ENCODE peak calls at places on chromosomes 2 and 18, in eight cellular contexts. J, N, G, K, X, D, W and Q are unnamed samples.

GRCh38 chr2:63814114-63814513 is 27.6 kb upstream of the UGP2 start:
- DNase-seq in J (no peak), N (peak; percentile 44), G (no peak), K (no peak), X (no peak), D (no peak), W (no peak), Q (no peak)

GRCh38 chr18:22846088-22846683 is 86.9 kb upstream of the RBBP8 start:
- DNase-seq in J (no peak), N (peak; percentile 25), G (no peak), K (no peak), X (no peak), D (peak; percentile 13), W (no peak), Q (no peak)

GRCh38 chr18:66795011-66795410 is 191.1 kb upstream of the CDH19 start:
- DNase-seq in J (no peak), N (no peak), G (no peak), K (no peak), X (no peak), D (no peak), W (no peak), Q (no peak)

GRCh38 chr2:54073796-54074195 is 41.6 kb upstream of the ACYP2 start:
- DNase-seq in J (no peak), N (peak; percentile 64), G (no peak), K (no peak), X (no peak), D (no peak), W (no peak), Q (no peak)

GRCh38 chr18:23138470-23138869 is 3.2 kb downstream of the CABLES1 start:
- DNase-seq in J (no peak), N (no peak), G (peak; percentile 48), K (no peak), X (no peak), D (no peak), W (peak; percentile 75), Q (no peak)

GRCh38 chr2:234932591-234933168 is 19.1 kb upstream of the SH3BP4 start:
- DNase-seq in J (no peak), N (no peak), G (no peak), K (no peak), X (no peak), D (peak; percentile 73), W (no peak), Q (no peak)

GRCh38 chr2:70907130-70907756 is 28.5 kb upstream of the ATP6V1B1 start:
- DNase-seq in J (peak; percentile 46), N (no peak), G (no peak), K (peak; percentile 60), X (no peak), D (peak; percentile 72), W (no peak), Q (peak; percentile 67)

GRCh38 chr18:68564961-68565360 is 149.9 kb downstream of the TMX3 start:
- DNase-seq in J (no peak), N (no peak), G (no peak), K (no peak), X (no peak), D (no peak), W (no peak), Q (no peak)

GRCh38 chr2:39266139-39266805 is 22.5 kb upstream of the CDKL4 start:
- DNase-seq in J (no peak), N (peak; percentile 36), G (no peak), K (no peak), X (no peak), D (no peak), W (no peak), Q (no peak)

GRCh38 chr2:20212871-20213503 is 11.9 kb downstream of the SDC1 start:
- DNase-seq in J (no peak), N (no peak), G (no peak), K (no peak), X (no peak), D (no peak), W (peak; percentile 89), Q (no peak)

GRCh38 chr2:20210462-20210861 is 14.5 kb downstream of the SDC1 start:
- DNase-seq in J (no peak), N (no peak), G (no peak), K (no peak), X (no peak), D (no peak), W (no peak), Q (no peak)

GRCh38 chr2:20211860-20212458 is 13.0 kb downstream of the SDC1 start:
- DNase-seq in J (no peak), N (no peak), G (no peak), K (no peak), X (no peak), D (no peak), W (no peak), Q (no peak)

GRCh38 chr2:20212459-20212870 is 12.5 kb downstream of the SDC1 start:
- DNase-seq in J (no peak), N (peak; percentile 51), G (no peak), K (no peak), X (no peak), D (no peak), W (peak; percentile 59), Q (no peak)

GRCh38 chr2:20211420-20211819 is 13.5 kb downstream of the SDC1 start:
- DNase-seq in J (no peak), N (no peak), G (no peak), K (no peak), X (no peak), D (no peak), W (peak; percentile 61), Q (no peak)
- H3K27ac ChIP-seq in J (no peak overlapping the region), N (no peak overlapping the region), G (no peak overlapping the region), K (no peak overlapping the region), X (no peak overlapping the region), D (no peak overlapping the region), W (peak overlapping the region; percentile 11), Q (no peak overlapping the region)

GRCh38 chr2:229445013-229445412 is 173.9 kb upstream of the PID1 start:
- DNase-seq in J (no peak), N (peak; percentile 92), G (peak; percentile 18), K (peak; percentile 93), X (peak; percentile 71), D (no peak), W (no peak), Q (peak; percentile 86)
- TF ChIP-seq CTCF in J (no peak), N (no peak), G (no peak), K (peak; percentile 6), X (no peak), D (no peak), W (no peak), Q (no peak)

GRCh38 chr18:77250501-77250925 is 865 bp downstream of the GALR1 start:
- DNase-seq in J (no peak), N (no peak), G (no peak), K (no peak), X (no peak), D (peak; percentile 45), W (no peak), Q (no peak)
- H3K4me3 ChIP-seq in J (no peak overlapping the region), N (no peak overlapping the region), G (no peak overlapping the region), K (no peak overlapping the region), X (peak overlapping the region; percentile 19), D (peak overlapping the region; percentile 74), W (no peak overlapping the region), Q (peak overlapping the region; percentile 56)

GRCh38 chr18:3248670-3249359 is 1.2 kb downstream of the MYL12A start:
- DNase-seq in J (no peak), N (peak; percentile 57), G (peak; percentile 37), K (no peak), X (no peak), D (peak; percentile 31), W (no peak), Q (no peak)
- H3K27ac ChIP-seq in J (peak overlapping the region; percentile 79), N (peak overlapping the region; percentile 97), G (peak overlapping the region; percentile 99), K (peak overlapping the region; percentile 100), X (peak overlapping the region; percentile 92), D (no peak overlapping the region), W (peak overlapping the region; percentile 97), Q (peak overlapping the region; percentile 96)

DNA sequence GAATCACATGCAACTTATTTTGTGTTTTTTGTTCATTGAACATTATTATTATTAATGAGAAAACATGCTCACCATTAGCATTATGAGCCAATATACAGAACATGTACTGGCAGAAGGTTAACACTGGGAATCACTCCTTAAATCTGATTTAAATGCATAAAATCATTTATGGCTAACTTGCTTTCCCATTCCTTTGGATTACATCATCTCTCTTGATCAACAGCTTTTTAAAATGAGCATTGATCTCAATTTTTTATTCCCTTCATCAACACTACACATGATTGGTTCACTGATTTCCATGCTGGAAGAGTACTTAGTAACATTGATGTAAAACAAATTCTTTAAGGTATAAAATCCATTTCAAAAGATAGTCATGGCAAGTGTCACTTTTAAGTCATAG is 24.7 kb upstream of the BUB1 start:
- DNase-seq in J (no peak), N (no peak), G (no peak), K (no peak), X (no peak), D (no peak), W (no peak), Q (no peak)
- TF ChIP-seq CTCF in J (no peak), N (no peak), G (no peak), K (no peak), X (no peak), D (no peak), W (no peak), Q (no peak)